ENCODE peak calls at places on chromosomes 7 and 10, in six cellular contexts. One of them, this sample, is unnamed.

GRCh38 chr10:88090568-88091214 is 227.3 kb downstream of the PTEN start:
- DNase-seq in lower lobe of right lung: no peak
- DNase-seq in Peyer's patch: no peak
- DNase-seq in neural progenitor cell: no peak
- DNase-seq in tibial artery: no peak
- DNase-seq in neuronal stem cell: no peak
- DNase-seq in this sample: no peak

GRCh38 chr10:7378602-7379403 is 32.0 kb downstream of the SFMBT2 start:
- DNase-seq in Peyer's patch: no peak
- DNase-seq in lower lobe of right lung: no peak
- DNase-seq in tibial artery: no peak
- DNase-seq in neuronal stem cell: no peak
- DNase-seq in neural progenitor cell: no peak
- DNase-seq in this sample: no peak

GRCh38 chr10:102970497-102970896 is 52.4 kb downstream of the CNNM2 start:
- DNase-seq in neuronal stem cell: no peak
- DNase-seq in Peyer's patch: no peak
- DNase-seq in tibial artery: no peak
- DNase-seq in neural progenitor cell: no peak
- DNase-seq in lower lobe of right lung: no peak
- DNase-seq in this sample: no peak

GRCh38 chr10:90890347-90890746 is 18.6 kb downstream of the RPP30 start:
- DNase-seq in neural progenitor cell: no peak
- DNase-seq in Peyer's patch: no peak
- DNase-seq in tibial artery: no peak
- DNase-seq in lower lobe of right lung: no peak
- DNase-seq in neuronal stem cell: no peak
- DNase-seq in this sample: no peak

GRCh38 chr7:55084307-55084706 is 65.5 kb downstream of the EGFR start:
- DNase-seq in lower lobe of right lung: no peak
- DNase-seq in Peyer's patch: no peak
- DNase-seq in tibial artery: no peak
- DNase-seq in neuronal stem cell: no peak
- DNase-seq in neural progenitor cell: no peak
- DNase-seq in this sample: no peak

GRCh38 chr10:128147669-128148068 is 21.4 kb upstream of the MKI67 start:
- DNase-seq in lower lobe of right lung: no peak
- DNase-seq in Peyer's patch: no peak
- DNase-seq in neuronal stem cell: no peak
- DNase-seq in tibial artery: no peak
- DNase-seq in neural progenitor cell: no peak
- DNase-seq in this sample: no peak

GRCh38 chr7:146764458-146764857 is 647.9 kb downstream of the CNTNAP2 start:
- DNase-seq in neural progenitor cell: no peak
- DNase-seq in tibial artery: no peak
- DNase-seq in lower lobe of right lung: no peak
- DNase-seq in Peyer's patch: no peak
- DNase-seq in neuronal stem cell: no peak
- DNase-seq in this sample: no peak

GRCh38 chr10:84805149-84805548 is 476.8 kb downstream of the CCSER2 start:
- DNase-seq in lower lobe of right lung: no peak
- DNase-seq in neuronal stem cell: no peak
- DNase-seq in Peyer's patch: no peak
- DNase-seq in tibial artery: no peak
- DNase-seq in neural progenitor cell: no peak
- DNase-seq in this sample: no peak

GRCh38 chr10:96740579-96741281 is 20.4 kb upstream of the PIK3AP1 start:
- DNase-seq in lower lobe of right lung: peak; percentile 87
- DNase-seq in tibial artery: peak; percentile 58
- DNase-seq in neuronal stem cell: no peak
- DNase-seq in Peyer's patch: peak; percentile 66
- DNase-seq in neural progenitor cell: no peak
- DNase-seq in this sample: peak; percentile 70

GRCh38 chr10:7700577-7701125 is 2.5 kb upstream of the ITIH2 start:
- DNase-seq in neural progenitor cell: no peak
- DNase-seq in tibial artery: no peak
- DNase-seq in Peyer's patch: no peak
- DNase-seq in lower lobe of right lung: no peak
- DNase-seq in neuronal stem cell: no peak
- DNase-seq in this sample: no peak

GRCh38 chr10:132585732-132586722 is 48.4 kb downstream of the INPP5A start:
- DNase-seq in lower lobe of right lung: peak; percentile 73
- DNase-seq in Peyer's patch: no peak
- DNase-seq in neural progenitor cell: no peak
- DNase-seq in neuronal stem cell: no peak
- DNase-seq in tibial artery: no peak
- DNase-seq in this sample: peak; percentile 63
- H3K4me1 ChIP-seq in lower lobe of right lung: peaks cover 81% of the 10 kb centered on the region
- H3K4me1 ChIP-seq in Peyer's patch: peaks cover 8% of the 10 kb centered on the region
- H3K4me1 ChIP-seq in neural progenitor cell: no peaks in the 10 kb centered on the region
- H3K4me1 ChIP-seq in neuronal stem cell: peaks cover 3% of the 10 kb centered on the region
- H3K4me1 ChIP-seq in tibial artery: peaks cover 50% of the 10 kb centered on the region
- H3K4me1 ChIP-seq in this sample: peaks cover 76% of the 10 kb centered on the region

GRCh38 chr10:14736600-14737081 is 38.1 kb downstream of the FAM107B start:
- DNase-seq in lower lobe of right lung: no peak
- DNase-seq in Peyer's patch: peak; percentile 73
- DNase-seq in tibial artery: peak; percentile 34
- DNase-seq in neural progenitor cell: peak; percentile 30
- DNase-seq in neuronal stem cell: no peak
- DNase-seq in this sample: peak; percentile 38

GRCh38 chr10:14742382-14742781 is 32.3 kb downstream of the FAM107B start:
- DNase-seq in neuronal stem cell: no peak
- DNase-seq in lower lobe of right lung: no peak
- DNase-seq in Peyer's patch: no peak
- DNase-seq in neural progenitor cell: no peak
- DNase-seq in tibial artery: no peak
- DNase-seq in this sample: no peak

GRCh38 chr10:14738011-14738510 is 36.6 kb downstream of the FAM107B start:
- DNase-seq in neuronal stem cell: no peak
- DNase-seq in tibial artery: no peak
- DNase-seq in lower lobe of right lung: no peak
- DNase-seq in Peyer's patch: no peak
- DNase-seq in neural progenitor cell: no peak
- DNase-seq in this sample: no peak

GRCh38 chr10:14742815-14743214 is 31.9 kb downstream of the FAM107B start:
- DNase-seq in tibial artery: no peak
- DNase-seq in lower lobe of right lung: no peak
- DNase-seq in Peyer's patch: peak; percentile 42
- DNase-seq in neuronal stem cell: no peak
- DNase-seq in neural progenitor cell: no peak
- DNase-seq in this sample: no peak

GRCh38 chr10:14740684-14741247 is 33.9 kb downstream of the FAM107B start:
- DNase-seq in neural progenitor cell: no peak
- DNase-seq in neuronal stem cell: no peak
- DNase-seq in lower lobe of right lung: no peak
- DNase-seq in tibial artery: no peak
- DNase-seq in Peyer's patch: peak; percentile 52
- DNase-seq in this sample: no peak
- H3K27ac ChIP-seq in neural progenitor cell: no peak overlapping the region
- H3K27ac ChIP-seq in neuronal stem cell: no peak overlapping the region
- H3K27ac ChIP-seq in lower lobe of right lung: peak overlapping the region; percentile 25
- H3K27ac ChIP-seq in tibial artery: peak overlapping the region; percentile 83
- H3K27ac ChIP-seq in Peyer's patch: peak overlapping the region; percentile 80
- H3K27ac ChIP-seq in this sample: peak overlapping the region; percentile 18

GRCh38 chr10:30083934-30084333 is 24.5 kb upstream of the JCAD start:
- DNase-seq in neuronal stem cell: no peak
- DNase-seq in Peyer's patch: no peak
- DNase-seq in lower lobe of right lung: no peak
- DNase-seq in neural progenitor cell: no peak
- DNase-seq in tibial artery: no peak
- DNase-seq in this sample: no peak
- H3K4me3 ChIP-seq in neuronal stem cell: no peak overlapping the region
- H3K4me3 ChIP-seq in Peyer's patch: no peak overlapping the region
- H3K4me3 ChIP-seq in lower lobe of right lung: no peak overlapping the region
- H3K4me3 ChIP-seq in neural progenitor cell: no peak overlapping the region
- H3K4me3 ChIP-seq in tibial artery: no peak overlapping the region
- H3K4me3 ChIP-seq in this sample: no peak overlapping the region

GRCh38 chr10:124616836-124617130 is 127.4 kb downstream of the FAM53B start:
- DNase-seq in lower lobe of right lung: no peak
- DNase-seq in Peyer's patch: no peak
- DNase-seq in tibial artery: no peak
- DNase-seq in neural progenitor cell: no peak
- DNase-seq in neuronal stem cell: no peak
- DNase-seq in this sample: no peak
- H3K4me1 ChIP-seq in lower lobe of right lung: peaks cover 55% of the 10 kb centered on the region
- H3K4me1 ChIP-seq in Peyer's patch: peaks cover 12% of the 10 kb centered on the region
- H3K4me1 ChIP-seq in tibial artery: peaks cover 16% of the 10 kb centered on the region
- H3K4me1 ChIP-seq in neural progenitor cell: peaks cover 6% of the 10 kb centered on the region
- H3K4me1 ChIP-seq in neuronal stem cell: no peaks in the 10 kb centered on the region
- H3K4me1 ChIP-seq in this sample: peaks cover 10% of the 10 kb centered on the region

GRCh38 chr7:77313086-77313485 is 103.1 kb downstream of the GSAP start:
- DNase-seq in neural progenitor cell: no peak
- DNase-seq in lower lobe of right lung: no peak
- DNase-seq in Peyer's patch: no peak
- DNase-seq in tibial artery: no peak
- DNase-seq in neuronal stem cell: no peak
- DNase-seq in this sample: no peak

GRCh38 chr7:77316219-77316978 is 99.8 kb downstream of the GSAP start:
- DNase-seq in lower lobe of right lung: no peak
- DNase-seq in neuronal stem cell: no peak
- DNase-seq in neural progenitor cell: no peak
- DNase-seq in tibial artery: no peak
- DNase-seq in Peyer's patch: no peak
- DNase-seq in this sample: no peak

GRCh38 chr7:77315102-77315501 is 101.0 kb downstream of the GSAP start:
- DNase-seq in neural progenitor cell: no peak
- DNase-seq in tibial artery: peak; percentile 48
- DNase-seq in lower lobe of right lung: no peak
- DNase-seq in neuronal stem cell: no peak
- DNase-seq in Peyer's patch: no peak
- DNase-seq in this sample: no peak

GRCh38 chr7:77310982-77311381 is 105.2 kb downstream of the GSAP start:
- DNase-seq in lower lobe of right lung: no peak
- DNase-seq in tibial artery: no peak
- DNase-seq in neural progenitor cell: no peak
- DNase-seq in Peyer's patch: no peak
- DNase-seq in neuronal stem cell: no peak
- DNase-seq in this sample: no peak

GRCh38 chr7:77313876-77314480 is 102.2 kb downstream of the GSAP start:
- DNase-seq in lower lobe of right lung: no peak
- DNase-seq in tibial artery: no peak
- DNase-seq in Peyer's patch: no peak
- DNase-seq in neural progenitor cell: no peak
- DNase-seq in neuronal stem cell: no peak
- DNase-seq in this sample: no peak
- H3K27ac ChIP-seq in lower lobe of right lung: no peak overlapping the region
- H3K27ac ChIP-seq in tibial artery: no peak overlapping the region
- H3K27ac ChIP-seq in Peyer's patch: no peak overlapping the region
- H3K27ac ChIP-seq in neural progenitor cell: no peak overlapping the region
- H3K27ac ChIP-seq in neuronal stem cell: no peak overlapping the region
- H3K27ac ChIP-seq in this sample: no peak overlapping the region

DNA sequence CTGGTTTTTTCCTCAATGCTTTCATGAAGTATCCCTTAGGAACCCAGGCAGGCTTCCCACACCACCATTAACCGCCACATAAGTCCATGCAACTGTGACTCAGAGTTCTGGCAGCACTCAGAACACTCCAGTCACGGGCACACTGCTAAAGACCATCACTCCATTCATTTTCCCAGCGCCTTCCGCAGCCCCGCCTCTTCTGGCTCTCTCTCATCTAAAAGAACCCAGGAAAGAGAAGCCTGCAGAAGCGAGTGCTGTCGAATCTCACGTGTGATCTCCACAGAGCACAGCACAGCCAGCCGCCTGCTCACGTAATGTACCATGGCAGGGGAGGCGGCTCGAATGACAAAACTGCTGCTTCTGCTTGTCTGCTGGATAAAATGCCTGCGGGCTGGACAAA is 1.9 kb downstream of the PSMG3 start:
- DNase-seq in lower lobe of right lung: no peak
- DNase-seq in neural progenitor cell: no peak
- DNase-seq in tibial artery: no peak
- DNase-seq in neuronal stem cell: no peak
- DNase-seq in Peyer's patch: no peak
- DNase-seq in this sample: no peak
- H3K4me3 ChIP-seq in lower lobe of right lung: no peak overlapping the region
- H3K4me3 ChIP-seq in neural progenitor cell: no peak overlapping the region
- H3K4me3 ChIP-seq in tibial artery: no peak overlapping the region
- H3K4me3 ChIP-seq in neuronal stem cell: no peak overlapping the region
- H3K4me3 ChIP-seq in Peyer's patch: peak overlapping the region; percentile 97
- H3K4me3 ChIP-seq in this sample: no peak overlapping the region

GRCh38 chr7:44617225-44617885 is 10.9 kb downstream of the OGDH start:
- DNase-seq in neural progenitor cell: no peak
- DNase-seq in lower lobe of right lung: no peak
- DNase-seq in tibial artery: no peak
- DNase-seq in neuronal stem cell: no peak
- DNase-seq in Peyer's patch: no peak
- DNase-seq in this sample: no peak
- H3K4me1 ChIP-seq in neural progenitor cell: no peaks in the 10 kb centered on the region
- H3K4me1 ChIP-seq in lower lobe of right lung: peaks cover 73% of the 10 kb centered on the region
- H3K4me1 ChIP-seq in tibial artery: peaks cover 10% of the 10 kb centered on the region
- H3K4me1 ChIP-seq in neuronal stem cell: no peaks in the 10 kb centered on the region
- H3K4me1 ChIP-seq in Peyer's patch: peaks cover 19% of the 10 kb centered on the region
- H3K4me1 ChIP-seq in this sample: peaks cover 20% of the 10 kb centered on the region

GRCh38 chr10:932589-932988 is 1.1 kb upstream of the LARP4B start:
- DNase-seq in lower lobe of right lung: peak; percentile 49
- DNase-seq in neural progenitor cell: no peak
- DNase-seq in Peyer's patch: no peak
- DNase-seq in tibial artery: no peak
- DNase-seq in neuronal stem cell: no peak
- DNase-seq in this sample: no peak

GRCh38 chr10:929965-930364 is 1.5 kb downstream of the LARP4B start:
- DNase-seq in tibial artery: no peak
- DNase-seq in lower lobe of right lung: no peak
- DNase-seq in Peyer's patch: peak; percentile 38
- DNase-seq in neural progenitor cell: no peak
- DNase-seq in neuronal stem cell: no peak
- DNase-seq in this sample: no peak

GRCh38 chr10:931326-932318 is at the start of gene LARP4B:
- DNase-seq in tibial artery: peak; percentile 94
- DNase-seq in Peyer's patch: peak; percentile 93
- DNase-seq in neural progenitor cell: peak; percentile 99
- DNase-seq in neuronal stem cell: peak; percentile 96
- DNase-seq in lower lobe of right lung: peak; percentile 98
- DNase-seq in this sample: peak; percentile 98

GRCh38 chr10:927131-927530 is 4.4 kb downstream of the LARP4B start:
- DNase-seq in neuronal stem cell: no peak
- DNase-seq in tibial artery: no peak
- DNase-seq in lower lobe of right lung: no peak
- DNase-seq in neural progenitor cell: no peak
- DNase-seq in Peyer's patch: peak; percentile 5
- DNase-seq in this sample: no peak

GRCh38 chr10:930415-931325 is 835 bp downstream of the LARP4B start:
- DNase-seq in neural progenitor cell: peak; percentile 82
- DNase-seq in neuronal stem cell: peak; percentile 42
- DNase-seq in tibial artery: no peak
- DNase-seq in Peyer's patch: peak; percentile 24
- DNase-seq in lower lobe of right lung: peak; percentile 79
- DNase-seq in this sample: peak; percentile 72
- H3K27ac ChIP-seq in neural progenitor cell: peak overlapping the region; percentile 96
- H3K27ac ChIP-seq in neuronal stem cell: peak overlapping the region; percentile 80
- H3K27ac ChIP-seq in tibial artery: peak overlapping the region; percentile 93
- H3K27ac ChIP-seq in Peyer's patch: peak overlapping the region; percentile 89
- H3K27ac ChIP-seq in lower lobe of right lung: peak overlapping the region; percentile 94
- H3K27ac ChIP-seq in this sample: peak overlapping the region; percentile 89

GRCh38 chr7:111357691-111358090 is 204.6 kb downstream of the IMMP2L start:
- DNase-seq in tibial artery: no peak
- DNase-seq in Peyer's patch: no peak
- DNase-seq in neural progenitor cell: no peak
- DNase-seq in neuronal stem cell: no peak
- DNase-seq in lower lobe of right lung: no peak
- DNase-seq in this sample: no peak

GRCh38 chr7:111356941-111357340 is 205.4 kb downstream of the IMMP2L start:
- DNase-seq in neural progenitor cell: no peak
- DNase-seq in neuronal stem cell: no peak
- DNase-seq in Peyer's patch: no peak
- DNase-seq in tibial artery: no peak
- DNase-seq in lower lobe of right lung: no peak
- DNase-seq in this sample: no peak

GRCh38 chr7:111352319-111352718 is 210.0 kb downstream of the IMMP2L start:
- DNase-seq in neuronal stem cell: no peak
- DNase-seq in neural progenitor cell: no peak
- DNase-seq in lower lobe of right lung: no peak
- DNase-seq in Peyer's patch: no peak
- DNase-seq in tibial artery: no peak
- DNase-seq in this sample: no peak
- H3K4me3 ChIP-seq in neuronal stem cell: no peak overlapping the region
- H3K4me3 ChIP-seq in neural progenitor cell: no peak overlapping the region
- H3K4me3 ChIP-seq in lower lobe of right lung: no peak overlapping the region
- H3K4me3 ChIP-seq in Peyer's patch: no peak overlapping the region
- H3K4me3 ChIP-seq in tibial artery: no peak overlapping the region
- H3K4me3 ChIP-seq in this sample: no peak overlapping the region